ENCODE peak calls at places on chromosomes 2 and 18, in nine cellular contexts. Q, I, F, Y, S, B, D, C and E are unnamed samples. For H3K4me1, the result is how much of the 10 kb centered on the place peaks cover.

GRCh38 chr2:71620116-71620515 is 166.8 kb downstream of the DYSF start:
- DNase-seq in Q (peak), I (peak), F (no peak), Y (no peak), S (no peak), B (no peak), D (no peak), C (no peak), E (peak)

GRCh38 chr18:8208716-8209115 is 400.5 kb upstream of the RAB12 start:
- DNase-seq in Q (no peak), I (no peak), F (no peak), Y (no peak), S (no peak), B (no peak), D (no peak), C (no peak), E (no peak)

GRCh38 chr2:239103125-239104098 is 255.5 kb downstream of the TWIST2 start:
- DNase-seq in Q (no peak), I (no peak), F (no peak), Y (peak), S (no peak), B (no peak), D (no peak), C (no peak), E (no peak)

GRCh38 chr18:74373428-74373827 is 57.8 kb downstream of the C18orf63 start:
- DNase-seq in Q (no peak), I (no peak), F (no peak), Y (peak), S (no peak), B (no peak), D (no peak), C (no peak), E (no peak)

GRCh38 chr2:42385225-42385624 is 24.2 kb upstream of the COX7A2L start:
- DNase-seq in Q (no peak), I (no peak), F (peak), Y (no peak), S (no peak), B (no peak), D (peak), C (no peak), E (no peak)

GRCh38 chr2:2892892-2893291 is 484.7 kb downstream of the EIPR1 start:
- DNase-seq in Q (no peak), I (no peak), F (no peak), Y (no peak), S (no peak), B (no peak), D (no peak), C (no peak), E (no peak)

GRCh38 chr2:237935740-237936452 is 30.9 kb upstream of the UBE2F start:
- DNase-seq in Q (no peak), I (no peak), F (no peak), Y (no peak), S (no peak), B (no peak), D (peak), C (peak), E (no peak)

GRCh38 chr2:237218756-237219155 is 133.1 kb downstream of the COPS8 start:
- DNase-seq in Q (no peak), I (no peak), F (no peak), Y (no peak), S (no peak), B (no peak), D (no peak), C (no peak), E (no peak)

GRCh38 chr2:174681983-174682577 is 82.2 kb downstream of the CHRNA1 start:
- DNase-seq in Q (peak), I (peak), F (peak), Y (peak), S (peak), B (peak), D (no peak), C (no peak), E (peak)
- H3K4me1 ChIP-seq in Q (under half), I (under half), F (under half), Y (under half), S (under half), B (under half), D (under half), C (under half), E (half or more)

GRCh38 chr2:98734157-98734556 is 3.2 kb upstream of the MGAT4A start:
- DNase-seq in Q (no peak), I (no peak), F (no peak), Y (no peak), S (no peak), B (no peak), D (no peak), C (no peak), E (no peak)

GRCh38 chr2:98737848-98738247 is 6.9 kb upstream of the MGAT4A start:
- DNase-seq in Q (no peak), I (no peak), F (no peak), Y (no peak), S (peak), B (no peak), D (no peak), C (no peak), E (no peak)

GRCh38 chr2:98738304-98738703 is 7.4 kb upstream of the MGAT4A start:
- DNase-seq in Q (no peak), I (no peak), F (no peak), Y (no peak), S (no peak), B (no peak), D (no peak), C (no peak), E (no peak)

GRCh38 chr2:98734823-98735260 is 3.9 kb upstream of the MGAT4A start:
- DNase-seq in Q (no peak), I (no peak), F (no peak), Y (no peak), S (no peak), B (no peak), D (no peak), C (no peak), E (no peak)

DNA sequence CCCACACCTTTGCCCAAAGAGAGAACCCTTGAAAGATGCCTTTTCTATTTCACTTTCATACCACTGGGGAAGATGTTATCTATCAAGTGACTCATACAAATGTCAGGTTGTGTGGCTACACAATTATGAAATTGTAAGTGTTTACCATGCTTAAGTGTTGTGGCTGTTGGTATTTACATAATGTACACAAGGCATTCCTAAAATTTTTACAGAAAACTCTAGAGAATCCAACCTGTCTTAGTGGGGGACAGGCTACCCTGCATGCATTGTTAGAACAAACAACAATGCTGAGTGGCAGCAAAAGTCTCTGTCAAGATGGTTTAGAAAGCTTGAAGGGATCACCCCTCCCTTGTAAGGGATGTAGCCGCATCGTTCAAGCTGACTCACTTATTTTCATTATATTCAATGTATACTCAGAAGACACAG is 5.5 kb upstream of the MGAT4A start:
- DNase-seq in Q (no peak), I (no peak), F (no peak), Y (no peak), S (no peak), B (no peak), D (no peak), C (peak), E (no peak)
- H3K27ac ChIP-seq in Q (no peak), I (no peak), F (no peak), Y (no peak), S (no peak), B (no peak), D (no peak), C (no peak), E (no peak)

GRCh38 chr2:187989925-187990623 is 301.6 kb upstream of the GULP1 start:
- DNase-seq in Q (no peak), I (no peak), F (peak), Y (no peak), S (no peak), B (no peak), D (no peak), C (peak), E (no peak)
- H3K4me1 ChIP-seq in Q (under half), I (under half), F (half or more), Y (under half), S (under half), B (under half), D (under half), C (under half), E (under half)

GRCh38 chr2:234438322-234438977 is 58.4 kb downstream of the ARL4C start:
- DNase-seq in Q (no peak), I (no peak), F (no peak), Y (no peak), S (no peak), B (no peak), D (no peak), C (no peak), E (no peak)
- H3K27ac ChIP-seq in Q (no peak), I (no peak), F (no peak), Y (peak), S (no peak), B (no peak), D (no peak), C (no peak), E (peak)

GRCh38 chr2:38180754-38181153 is 104.8 kb upstream of the CYP1B1 start:
- DNase-seq in Q (no peak), I (no peak), F (no peak), Y (no peak), S (no peak), B (no peak), D (no peak), C (no peak), E (no peak)
- H3K4me1 ChIP-seq in Q (half or more), I (under half), F (under half), Y (under half), S (under half), B (under half), D (under half), C (under half), E (under half)

DNA sequence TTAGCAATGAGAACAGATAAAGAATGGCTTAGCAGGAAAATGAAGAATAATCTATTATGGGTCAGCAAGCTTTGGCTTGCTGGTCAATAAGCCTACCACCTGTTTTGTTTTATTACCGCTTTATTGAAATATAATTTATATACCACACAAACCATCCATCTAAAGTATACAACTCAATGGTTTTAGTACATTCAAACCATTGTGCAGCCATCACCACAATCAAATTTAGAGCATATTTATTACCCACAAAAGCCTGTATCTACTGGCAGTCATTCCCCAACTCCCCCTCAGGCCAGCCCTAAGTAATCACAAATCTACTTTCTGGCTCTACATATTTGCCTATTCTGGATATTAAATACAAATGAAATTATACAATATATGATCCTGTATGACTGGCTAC is 17.2 kb downstream of the PPP3R1 start:
- DNase-seq in Q (no peak), I (no peak), F (no peak), Y (no peak), S (no peak), B (no peak), D (no peak), C (peak), E (no peak)
- H3K27ac ChIP-seq in Q (no peak), I (no peak), F (no peak), Y (no peak), S (no peak), B (no peak), D (no peak), C (no peak), E (no peak)

GRCh38 chr2:67268806-67269205 is 128.3 kb upstream of the ETAA1 start:
- DNase-seq in Q (no peak), I (no peak), F (no peak), Y (no peak), S (no peak), B (peak), D (peak), C (peak), E (no peak)
- H3K4me1 ChIP-seq in Q (under half), I (under half), F (under half), Y (under half), S (under half), B (under half), D (under half), C (under half), E (under half)

GRCh38 chr18:34938102-34938501 is 103.1 kb upstream of the MAPRE2 start:
- DNase-seq in Q (no peak), I (no peak), F (no peak), Y (no peak), S (no peak), B (no peak), D (no peak), C (no peak), E (no peak)

GRCh38 chr18:34942276-34942675 is 98.9 kb upstream of the MAPRE2 start:
- DNase-seq in Q (no peak), I (no peak), F (no peak), Y (no peak), S (no peak), B (no peak), D (peak), C (no peak), E (no peak)

GRCh38 chr18:34942975-34943374 is 98.2 kb upstream of the MAPRE2 start:
- DNase-seq in Q (no peak), I (no peak), F (peak), Y (no peak), S (no peak), B (no peak), D (no peak), C (no peak), E (no peak)

GRCh38 chr18:34947711-34948125 is 93.5 kb upstream of the MAPRE2 start:
- DNase-seq in Q (no peak), I (no peak), F (no peak), Y (no peak), S (no peak), B (peak), D (peak), C (peak), E (no peak)

GRCh38 chr18:34943587-34943986 is 97.6 kb upstream of the MAPRE2 start:
- DNase-seq in Q (no peak), I (no peak), F (no peak), Y (no peak), S (no peak), B (no peak), D (no peak), C (no peak), E (no peak)
- H3K27ac ChIP-seq in Q (no peak), I (no peak), F (no peak), Y (no peak), S (no peak), B (no peak), D (no peak), C (no peak), E (no peak)

DNA sequence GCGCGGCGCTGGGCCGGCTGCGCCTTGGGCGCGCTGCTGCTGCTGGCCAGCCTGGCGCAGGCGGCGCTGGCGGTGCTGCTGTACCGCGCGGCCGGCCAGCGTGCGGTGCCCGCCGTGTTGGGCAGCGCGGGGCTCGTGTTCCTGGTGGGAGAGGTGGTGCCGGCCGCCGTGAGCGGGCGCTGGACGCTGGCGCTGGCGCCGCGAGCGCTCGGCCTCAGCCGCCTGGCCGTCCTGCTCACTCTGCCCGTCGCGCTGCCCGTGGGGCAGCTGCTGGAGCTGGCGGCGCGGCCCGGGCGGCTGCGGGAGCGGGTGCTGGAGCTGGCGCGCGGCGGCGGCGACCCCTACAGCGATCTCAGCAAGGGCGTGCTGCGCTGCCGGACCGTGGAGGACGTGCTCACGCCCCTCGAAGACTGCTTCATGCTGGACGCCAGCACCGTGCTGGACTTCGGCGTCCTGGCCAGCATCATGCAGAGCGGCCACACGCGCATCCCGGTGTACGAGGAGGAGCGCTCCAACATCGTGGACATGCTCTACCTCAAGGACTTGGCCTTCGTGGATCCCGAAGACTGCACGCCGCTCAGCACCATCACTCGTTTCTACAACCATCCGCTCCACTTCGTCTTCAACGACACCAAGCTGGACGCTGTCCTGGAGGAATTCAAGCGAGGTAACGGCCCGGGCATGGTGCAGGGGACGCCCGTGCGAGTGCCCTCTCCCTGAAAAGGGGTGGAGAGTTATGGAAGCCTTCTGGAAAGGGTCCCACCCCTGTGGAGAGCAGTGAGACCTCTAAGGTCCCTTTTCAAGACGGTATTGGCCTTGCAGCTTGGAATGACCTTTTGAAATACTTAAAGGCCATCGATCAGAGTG is 1.0 kb downstream of the CNNM3 start:
- DNase-seq in Q (no peak), I (no peak), F (peak), Y (no peak), S (peak), B (peak), D (peak), C (peak), E (no peak)
- H3K4me1 ChIP-seq in Q (under half), I (under half), F (under half), Y (half or more), S (under half), B (under half), D (under half), C (under half), E (under half)